ENCODE peak calls at places on chromosomes 2 and 18, in four cellular contexts. O is lung, U is ovary, V is kidney. Q is an unnamed sample. For H3K4me1, the result is how much of the 10 kb centered on the place peaks cover.

GRCh38 chr2:125656190-125656589 is 999.8 kb upstream of the GYPC start:
- DNase-seq in V (no peak), U (no peak), O (no peak), Q (no peak)

GRCh38 chr18:23333827-23334226 is 119.3 kb upstream of the RIOK3 start:
- DNase-seq in U (no peak), O (no peak), V (no peak), Q (no peak)

GRCh38 chr2:229179598-229179997 is 91.5 kb downstream of the PID1 start:
- DNase-seq in U (no peak), V (peak), O (no peak), Q (no peak)

GRCh38 chr2:4340536-4340935 is 637.2 kb downstream of the DCDC2C start:
- DNase-seq in V (no peak), O (no peak), U (no peak), Q (no peak)

GRCh38 chr18:32548688-32549087 is 78.0 kb upstream of the GAREM1 start:
- DNase-seq in V (no peak), O (no peak), U (no peak), Q (no peak)

GRCh38 chr18:13684546-13684945 is 41.8 kb downstream of the FAM210A start:
- DNase-seq in V (no peak), U (no peak), O (no peak), Q (no peak)

GRCh38 chr2:181218271-181218935 is 238.0 kb downstream of the UBE2E3 start:
- DNase-seq in O (no peak), V (no peak), U (no peak), Q (no peak)

GRCh38 chr2:183740241-183740640 is 616.0 kb downstream of the NUP35 start:
- DNase-seq in O (no peak), U (no peak), V (no peak), Q (no peak)

GRCh38 chr2:191481305-191482075 is 196.4 kb upstream of the NABP1 start:
- DNase-seq in O (no peak), U (no peak), V (no peak), Q (no peak)

GRCh38 chr18:30992231-30992630 is 50.3 kb downstream of the DSC3 start:
- DNase-seq in V (no peak), U (no peak), O (no peak), Q (no peak)

GRCh38 chr2:16525265-16525887 is 140.3 kb downstream of the CYRIA start:
- DNase-seq in O (no peak), V (no peak), U (no peak), Q (no peak)

GRCh38 chr2:236107536-236107935 is 60.6 kb downstream of the GBX2 start:
- DNase-seq in U (no peak), V (no peak), O (no peak), Q (peak)

GRCh38 chr18:48749768-48750167 is 201.0 kb downstream of the SMAD7 start:
- DNase-seq in O (no peak), U (peak), V (peak), Q (no peak)

GRCh38 chr2:238864207-238865014 is 16.5 kb downstream of the TWIST2 start:
- DNase-seq in U (peak), V (peak), O (peak), Q (peak)

GRCh38 chr2:157182204-157182709 is 75.2 kb upstream of the GALNT5 start:
- DNase-seq in U (no peak), O (no peak), V (no peak), Q (no peak)

GRCh38 chr2:227103583-227103982 is 60.4 kb downstream of the COL4A4 start:
- DNase-seq in O (no peak), U (no peak), V (no peak), Q (no peak)

GRCh38 chr2:70715161-70715985 is 52.6 kb downstream of the ADD2 start:
- DNase-seq in U (no peak), V (no peak), O (no peak), Q (no peak)

GRCh38 chr2:137316075-137316474 is 550.7 kb downstream of the THSD7B start:
- DNase-seq in O (no peak), U (no peak), V (no peak), Q (no peak)

GRCh38 chr2:204339212-204339715 is 206.0 kb upstream of the PARD3B start:
- DNase-seq in O (no peak), V (no peak), U (no peak), Q (no peak)

GRCh38 chr18:68840554-68841263 is 42.8 kb downstream of the CCDC102B start:
- DNase-seq in O (peak), V (no peak), U (no peak), Q (no peak)

GRCh38 chr18:25350561-25351201 is 1.3 kb downstream of the ZNF521 start:
- DNase-seq in O (no peak), U (peak), V (peak), Q (peak)

GRCh38 chr2:10399358-10399757 is 48.8 kb downstream of the ODC1 start:
- DNase-seq in U (no peak), V (no peak), O (no peak), Q (no peak)

GRCh38 chr2:217366996-217367395 is 507.1 kb upstream of the TNP1 start:
- DNase-seq in V (no peak), O (no peak), U (no peak), Q (no peak)

GRCh38 chr2:207819839-207820784 is 50.4 kb upstream of the FZD5 start:
- DNase-seq in V (peak), O (no peak), U (peak), Q (no peak)

GRCh38 chr2:188414412-188414811 is 122.7 kb downstream of the GULP1 start:
- DNase-seq in U (no peak), V (no peak), O (no peak), Q (no peak)

GRCh38 chr2:37378411-37378810 is 34.0 kb downstream of the QPCT start:
- DNase-seq in V (no peak), U (no peak), O (no peak), Q (no peak)

GRCh38 chr2:101426808-101427207 is 39.5 kb upstream of the CREG2 start:
- DNase-seq in O (no peak), U (no peak), V (no peak), Q (no peak)

GRCh38 chr18:8754995-8755955 is 49.9 kb downstream of the MTCL1 start:
- DNase-seq in O (no peak), V (no peak), U (no peak), Q (peak)

GRCh38 chr2:201366166-201366565 is 9.0 kb upstream of the FLACC1 start:
- DNase-seq in O (no peak), U (no peak), V (no peak), Q (no peak)

GRCh38 chr2:18976112-18976961 is 382.1 kb downstream of the OSR1 start:
- DNase-seq in O (no peak), V (no peak), U (no peak), Q (no peak)

GRCh38 chr18:25278415-25278814 is 73.6 kb downstream of the ZNF521 start:
- DNase-seq in V (no peak), O (no peak), U (no peak), Q (no peak)

GRCh38 chr2:230903251-230904150 is 21.5 kb downstream of the GPR55 start:
- DNase-seq in O (no peak), U (no peak), V (no peak), Q (no peak)

GRCh38 chr2:66346241-66346664 is 88.7 kb upstream of the MEIS1 start:
- DNase-seq in O (no peak), V (no peak), U (no peak), Q (no peak)

GRCh38 chr2:172021074-172021931 is 21.6 kb downstream of the METAP1D start:
- DNase-seq in V (no peak), U (no peak), O (no peak), Q (no peak)
- H3K27ac ChIP-seq in V (no peak), U (no peak), O (no peak), Q (no peak)

GRCh38 chr18:35617865-35618264 is 36.3 kb downstream of the GALNT1 start:
- DNase-seq in O (no peak), V (no peak), U (no peak), Q (no peak)

GRCh38 chr18:35619468-35619867 is 37.9 kb downstream of the GALNT1 start:
- DNase-seq in V (no peak), U (no peak), O (no peak), Q (no peak)

GRCh38 chr18:35618289-35618688 is 36.7 kb downstream of the GALNT1 start:
- DNase-seq in U (no peak), O (no peak), V (no peak), Q (no peak)

GRCh38 chr18:35619941-35620340 is 38.4 kb downstream of the GALNT1 start:
- DNase-seq in U (no peak), V (no peak), O (no peak), Q (no peak)

GRCh38 chr18:35618703-35619102 is 37.2 kb downstream of the GALNT1 start:
- DNase-seq in O (no peak), U (no peak), V (no peak), Q (no peak)
- H3K4me1 ChIP-seq in O (under half), U (under half), V (under half), Q (under half)

GRCh38 chr2:8732601-8733000 is 50.7 kb downstream of the ID2 start:
- DNase-seq in O (no peak), U (no peak), V (no peak), Q (no peak)

GRCh38 chr2:8743261-8743660 is 61.4 kb downstream of the ID2 start:
- DNase-seq in U (no peak), V (no peak), O (no peak), Q (no peak)

GRCh38 chr2:8740136-8740535 is 58.3 kb downstream of the ID2 start:
- DNase-seq in U (no peak), V (no peak), O (no peak), Q (no peak)

DNA sequence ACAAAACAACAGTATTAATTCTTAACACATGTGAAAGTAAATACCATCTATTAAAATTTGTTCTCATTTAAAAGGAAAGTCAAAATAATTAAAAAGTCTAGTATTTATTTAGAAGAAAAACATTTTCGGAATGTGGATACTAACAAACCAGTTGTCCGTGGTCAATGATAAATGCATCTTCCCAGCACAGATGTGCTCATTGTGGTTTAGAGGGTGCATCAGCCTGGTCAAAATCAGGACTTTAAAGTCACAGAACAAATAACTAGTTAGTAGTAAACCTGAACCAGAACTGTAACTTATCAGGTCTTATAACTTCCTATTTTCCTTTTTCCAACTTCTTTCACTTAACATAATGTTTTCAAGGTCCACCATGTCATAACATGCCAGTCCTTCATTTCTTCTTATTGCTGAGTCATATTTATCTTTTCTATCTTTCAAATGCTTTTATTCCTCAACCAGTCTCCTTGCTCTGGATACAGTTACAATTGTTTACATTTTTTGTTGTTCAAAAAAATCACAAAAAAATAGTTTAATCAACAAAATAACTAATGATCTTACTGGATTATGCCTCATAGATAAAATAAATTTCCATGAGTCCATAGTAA is 55.8 kb downstream of the ID2 start:
- DNase-seq in O (no peak), V (no peak), U (no peak), Q (no peak)
- TF ChIP-seq CTCF in O (no peak), V (no peak), U (no peak), Q (no peak)

DNA sequence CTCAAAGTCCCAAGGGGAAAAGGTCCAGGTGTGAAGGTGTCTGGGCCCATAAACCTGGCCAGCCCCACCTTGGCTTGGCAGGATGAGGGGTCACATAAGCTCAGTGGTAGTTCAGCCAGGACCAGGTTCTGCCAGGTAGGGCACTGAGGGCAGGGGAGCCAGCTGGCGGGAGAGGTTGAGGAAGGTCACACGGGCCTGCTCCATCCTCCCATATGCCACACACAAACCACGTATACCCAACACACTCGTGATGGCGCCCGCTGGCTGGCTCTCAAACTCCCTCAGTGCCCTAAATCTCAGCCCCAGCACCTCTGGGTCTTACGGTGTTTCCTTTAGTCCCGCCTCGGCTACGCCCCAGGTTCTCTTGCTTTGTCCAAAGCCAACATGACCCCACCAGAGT is 160.5 kb downstream of the ZFP36L2 start:
- DNase-seq in O (no peak), U (no peak), V (peak), Q (no peak)
- H3K27ac ChIP-seq in O (no peak), U (no peak), V (no peak), Q (no peak)

GRCh38 chr2:54423213-54423612 is 32.9 kb upstream of the SPTBN1 start:
- DNase-seq in U (peak), V (no peak), O (no peak), Q (no peak)
- H3K4me1 ChIP-seq in U (under half), V (under half), O (under half), Q (under half)

DNA sequence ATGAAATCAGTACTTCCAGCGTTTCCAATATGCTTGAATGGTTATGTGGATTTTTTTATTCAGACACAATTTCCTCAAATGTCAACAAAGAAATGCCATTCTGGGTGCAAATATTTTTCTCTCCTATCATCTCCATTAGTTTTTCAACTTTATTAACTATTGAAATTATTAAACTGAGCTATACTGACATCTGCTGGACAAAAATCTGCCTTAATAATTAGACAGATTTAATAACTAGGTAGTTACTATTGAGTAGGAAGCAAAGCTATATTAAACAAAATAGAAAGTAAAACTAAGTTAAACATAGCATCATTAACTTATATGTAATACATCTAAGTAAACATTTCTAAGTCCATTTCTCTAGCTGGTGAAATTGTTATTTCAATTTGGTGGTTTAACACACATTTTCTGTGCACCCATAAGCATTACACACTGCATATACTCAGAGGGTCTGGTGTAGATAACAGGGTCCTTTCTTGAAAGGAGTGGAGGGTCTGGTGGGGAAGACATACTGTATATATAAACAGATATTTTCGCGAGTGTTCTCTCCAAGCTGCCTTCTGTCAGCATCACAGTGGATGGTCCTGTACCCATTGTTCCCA is 77.0 kb downstream of the LANCL1 start:
- DNase-seq in O (no peak), U (no peak), V (no peak), Q (no peak)
- TF ChIP-seq CTCF in O (no peak), U (no peak), V (peak), Q (no peak)

GRCh38 chr2:42171396-42171971 is 2.3 kb downstream of the EML4 start:
- DNase-seq in U (no peak), V (no peak), O (no peak), Q (no peak)
- H3K27ac ChIP-seq in U (no peak), V (no peak), O (no peak), Q (peak)

Q was measured in Peyer's patch.